ENCODE peak calls at places on chromosomes 1 and 21, in four cellular contexts. One of them, this sample, is unnamed.

GRCh38 chr21:41962425-41962966 is 8.7 kb upstream of the C2CD2 start:
- DNase-seq in H1: no peak
- DNase-seq in K562: no peak
- DNase-seq in HepG2: no peak
- DNase-seq in this sample: no peak

GRCh38 chr1:236774926-236775325 is 20.2 kb upstream of the MTR start:
- DNase-seq in H1: no peak
- DNase-seq in HepG2: peak
- DNase-seq in K562: peak
- DNase-seq in this sample: no peak

GRCh38 chr1:188700116-188700515 is 1777.5 kb downstream of the BRINP3 start:
- DNase-seq in K562: no peak
- DNase-seq in HepG2: no peak
- DNase-seq in H1: no peak
- DNase-seq in this sample: no peak

GRCh38 chr1:118159578-118159977 is 25.4 kb downstream of the SPAG17 start:
- DNase-seq in HepG2: no peak
- DNase-seq in H1: no peak
- DNase-seq in K562: no peak
- DNase-seq in this sample: no peak

GRCh38 chr1:34844252-34844634 is 15.3 kb downstream of the SMIM12 start:
- DNase-seq in K562: peak
- DNase-seq in HepG2: peak
- DNase-seq in H1: no peak
- DNase-seq in this sample: no peak

GRCh38 chr1:189431437-189431836 is 1046.2 kb downstream of the BRINP3 start:
- DNase-seq in H1: no peak
- DNase-seq in HepG2: no peak
- DNase-seq in K562: no peak
- DNase-seq in this sample: no peak

GRCh38 chr1:18632711-18633427 is 2.2 kb downstream of the PAX7 start:
- DNase-seq in H1: no peak
- DNase-seq in K562: no peak
- DNase-seq in HepG2: no peak
- DNase-seq in this sample: peak

GRCh38 chr1:176462671-176463225 is at the start of gene PAPPA2:
- DNase-seq in HepG2: no peak
- DNase-seq in H1: no peak
- DNase-seq in K562: no peak
- DNase-seq in this sample: no peak

GRCh38 chr1:233138794-233139544 is 156.6 kb downstream of the PCNX2 start:
- DNase-seq in H1: no peak
- DNase-seq in K562: no peak
- DNase-seq in HepG2: no peak
- DNase-seq in this sample: no peak

GRCh38 chr1:183993132-183993531 is 44.4 kb downstream of the COLGALT2 start:
- DNase-seq in HepG2: peak
- DNase-seq in K562: peak
- DNase-seq in H1: no peak
- DNase-seq in this sample: no peak

GRCh38 chr1:183998045-183998444 is 39.5 kb downstream of the COLGALT2 start:
- DNase-seq in K562: no peak
- DNase-seq in HepG2: no peak
- DNase-seq in H1: no peak
- DNase-seq in this sample: no peak

GRCh38 chr1:183995322-183996035 is 42.0 kb downstream of the COLGALT2 start:
- DNase-seq in K562: no peak
- DNase-seq in H1: no peak
- DNase-seq in HepG2: no peak
- DNase-seq in this sample: no peak

GRCh38 chr1:183996396-183996795 is 41.1 kb downstream of the COLGALT2 start:
- DNase-seq in HepG2: peak
- DNase-seq in K562: peak
- DNase-seq in H1: no peak
- DNase-seq in this sample: no peak

GRCh38 chr1:183996036-183996376 is 41.5 kb downstream of the COLGALT2 start:
- DNase-seq in H1: no peak
- DNase-seq in HepG2: no peak
- DNase-seq in K562: peak
- DNase-seq in this sample: no peak
- TF ChIP-seq MAFK in H1: no peak
- TF ChIP-seq MAFK in HepG2: no peak
- TF ChIP-seq MAFK in K562: no peak
- TF ChIP-seq MAFK in this sample: no peak

DNA sequence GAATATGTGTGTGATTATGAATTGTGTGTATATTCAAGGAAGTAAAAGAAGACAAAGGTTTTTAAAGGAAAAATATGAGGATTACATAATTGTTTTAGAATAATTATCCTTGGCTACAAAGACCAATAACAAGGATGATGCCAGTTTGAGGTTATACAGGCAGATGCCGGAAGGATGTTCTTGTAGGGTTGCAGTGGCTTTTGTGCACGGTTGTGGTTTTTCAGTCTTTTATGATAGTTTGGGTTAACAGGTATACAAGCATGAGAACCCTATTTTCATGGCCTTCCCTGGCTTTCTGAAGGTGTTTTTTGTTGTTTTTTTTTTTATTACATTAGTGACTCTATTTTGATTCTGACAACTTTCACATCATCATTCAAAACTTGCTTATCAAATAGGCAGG is 4.9 kb downstream of the CR2 start:
- DNase-seq in H1: no peak
- DNase-seq in HepG2: no peak
- DNase-seq in K562: no peak
- DNase-seq in this sample: no peak
- TF ChIP-seq MAFK in H1: no peak
- TF ChIP-seq MAFK in HepG2: no peak
- TF ChIP-seq MAFK in K562: no peak
- TF ChIP-seq MAFK in this sample: no peak

GRCh38 chr1:228963795-228964177 is 228.5 kb downstream of the RHOU start:
- DNase-seq in K562: no peak
- DNase-seq in H1: no peak
- DNase-seq in HepG2: no peak
- DNase-seq in this sample: no peak
- TF ChIP-seq MAFK in K562: no peak
- TF ChIP-seq MAFK in H1: no peak
- TF ChIP-seq MAFK in HepG2: no peak
- TF ChIP-seq MAFK in this sample: no peak

DNA sequence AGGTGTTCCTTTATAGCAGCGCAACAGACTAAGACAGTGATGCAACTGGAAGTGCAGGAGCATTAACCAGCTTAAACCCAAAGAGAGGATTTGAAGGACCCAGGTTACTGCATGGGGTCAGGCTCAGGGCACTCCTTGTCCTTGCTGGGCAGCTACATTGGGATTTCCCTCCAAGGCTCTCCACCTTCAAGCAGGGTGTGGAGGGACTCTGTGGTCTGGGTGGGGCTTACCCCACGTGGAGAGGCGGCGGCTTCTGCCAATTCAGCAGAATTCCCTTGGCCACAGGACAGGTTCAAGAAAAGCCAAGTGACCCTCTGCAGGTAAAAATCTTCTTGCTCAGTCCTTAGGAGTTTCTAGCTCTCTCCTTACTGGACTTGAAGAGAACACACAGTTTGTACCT is 6.5 kb downstream of the RRP1B start:
- DNase-seq in K562: no peak
- DNase-seq in HepG2: no peak
- DNase-seq in H1: no peak
- DNase-seq in this sample: no peak
- TF ChIP-seq MAFK in K562: no peak
- TF ChIP-seq MAFK in HepG2: peak
- TF ChIP-seq MAFK in H1: peak
- TF ChIP-seq MAFK in this sample: peak

GRCh38 chr1:111725192-111725591 is 14.0 kb downstream of the INKA2 start:
- DNase-seq in HepG2: no peak
- DNase-seq in K562: peak
- DNase-seq in H1: no peak
- DNase-seq in this sample: no peak
- TF ChIP-seq MAFK in HepG2: no peak
- TF ChIP-seq MAFK in K562: no peak
- TF ChIP-seq MAFK in H1: no peak
- TF ChIP-seq MAFK in this sample: no peak

GRCh38 chr1:16630661-16631247 is 17.4 kb upstream of the NBPF1 start:
- DNase-seq in HepG2: no peak
- DNase-seq in H1: no peak
- DNase-seq in K562: peak
- DNase-seq in this sample: no peak
- TF ChIP-seq MAFK in HepG2: no peak
- TF ChIP-seq MAFK in H1: no peak
- TF ChIP-seq MAFK in K562: no peak
- TF ChIP-seq MAFK in this sample: no peak

GRCh38 chr1:116230712-116231111 is 119.5 kb downstream of the MAB21L3 start:
- DNase-seq in K562: no peak
- DNase-seq in HepG2: no peak
- DNase-seq in H1: no peak
- DNase-seq in this sample: no peak

GRCh38 chr1:116228501-116228900 is 117.3 kb downstream of the MAB21L3 start:
- DNase-seq in H1: no peak
- DNase-seq in HepG2: no peak
- DNase-seq in K562: no peak
- DNase-seq in this sample: no peak

GRCh38 chr1:116231752-116232151 is 120.6 kb downstream of the MAB21L3 start:
- DNase-seq in H1: no peak
- DNase-seq in HepG2: no peak
- DNase-seq in K562: no peak
- DNase-seq in this sample: no peak

GRCh38 chr1:116232989-116233514 is 121.9 kb downstream of the MAB21L3 start:
- DNase-seq in HepG2: no peak
- DNase-seq in K562: no peak
- DNase-seq in H1: no peak
- DNase-seq in this sample: no peak
- TF ChIP-seq MAFK in HepG2: no peak
- TF ChIP-seq MAFK in K562: no peak
- TF ChIP-seq MAFK in H1: no peak
- TF ChIP-seq MAFK in this sample: no peak

GRCh38 chr1:173057984-173058383 is 7.2 kb upstream of the TNFSF18 start:
- DNase-seq in H1: no peak
- DNase-seq in HepG2: no peak
- DNase-seq in K562: no peak
- DNase-seq in this sample: no peak
- TF ChIP-seq MAFK in H1: no peak
- TF ChIP-seq MAFK in HepG2: no peak
- TF ChIP-seq MAFK in K562: no peak
- TF ChIP-seq MAFK in this sample: no peak

GRCh38 chr1:161038523-161039153 is at the start of gene TSTD1:
- DNase-seq in K562: no peak
- DNase-seq in H1: no peak
- DNase-seq in HepG2: no peak
- DNase-seq in this sample: no peak
- TF ChIP-seq MAFK in K562: no peak
- TF ChIP-seq MAFK in H1: no peak
- TF ChIP-seq MAFK in HepG2: no peak
- TF ChIP-seq MAFK in this sample: no peak

GRCh38 chr1:5815716-5816115 is 176.5 kb downstream of the NPHP4 start:
- DNase-seq in K562: no peak
- DNase-seq in HepG2: no peak
- DNase-seq in H1: no peak
- DNase-seq in this sample: no peak
- TF ChIP-seq MAFK in K562: no peak
- TF ChIP-seq MAFK in HepG2: no peak
- TF ChIP-seq MAFK in H1: no peak
- TF ChIP-seq MAFK in this sample: no peak